ENCODE peak calls at places on chromosomes 12 and 14, in ten cellular contexts. P is NCI-H1105; V is myocyte; L is ELF-1; B is nephron progenitor cell; C is posterior cingulate gyrus; W is astrocyte of the spinal cord; J is CD8-positive, alpha-beta T cell; Y is DMS79 treated with DMSO at 0.1 percent for 48 hours; H is H9. X is an unnamed sample.

GRCh38 chr12:108519558-108519957 is 4.5 kb downstream of the FICD start:
- DNase-seq in P (no peak), V (no peak), L (peak), B (no peak), C (no peak), W (no peak), J (no peak), Y (no peak), H (peak), X (no peak)

GRCh38 chr12:47504775-47505446 is 200.9 kb downstream of the RPAP3 start:
- DNase-seq in P (no peak), V (peak), L (no peak), B (no peak), C (peak), W (peak), J (no peak), Y (no peak), H (no peak), X (no peak)

GRCh38 chr14:99261916-99262787 is 9.8 kb downstream of the BCL11B start:
- DNase-seq in P (no peak), V (no peak), L (no peak), B (no peak), C (peak), W (no peak), J (peak), Y (no peak), H (no peak), X (no peak)

GRCh38 chr12:6267007-6267721 is 43.3 kb upstream of the PLEKHG6 start:
- DNase-seq in P (peak), V (no peak), L (no peak), B (no peak), C (peak), W (no peak), J (no peak), Y (peak), H (no peak), X (no peak)

GRCh38 chr12:89016970-89017778 is 335.1 kb downstream of the DUSP6 start:
- DNase-seq in P (peak), V (peak), L (peak), B (peak), C (peak), W (peak), J (no peak), Y (peak), H (peak), X (no peak)

GRCh38 chr12:106861984-106862894 is 87.8 kb downstream of the RIC8B start:
- DNase-seq in P (no peak), V (no peak), L (no peak), B (no peak), C (no peak), W (peak), J (no peak), Y (no peak), H (no peak), X (no peak)

GRCh38 chr12:110310754-110311153 is 29.7 kb downstream of the ATP2A2 start:
- DNase-seq in P (no peak), V (no peak), L (no peak), B (no peak), C (no peak), W (no peak), J (no peak), Y (no peak), H (no peak), X (no peak)

GRCh38 chr12:6241495-6241894 is 41.3 kb downstream of the CD9 start:
- DNase-seq in P (peak), V (peak), L (no peak), B (no peak), C (peak), W (no peak), J (no peak), Y (peak), H (no peak), X (peak)

GRCh38 chr12:27347779-27348178 is 15.1 kb downstream of the BMAL2 start:
- DNase-seq in P (no peak), V (no peak), L (peak), B (no peak), C (no peak), W (no peak), J (no peak), Y (no peak), H (no peak), X (no peak)

GRCh38 chr12:124759841-124760508 is 103.7 kb downstream of the SCARB1 start:
- DNase-seq in P (no peak), V (no peak), L (no peak), B (no peak), C (no peak), W (no peak), J (no peak), Y (no peak), H (no peak), X (no peak)

GRCh38 chr14:22900088-22900799 is 17.2 kb downstream of the REM2 start:
- DNase-seq in P (peak), V (peak), L (peak), B (peak), C (no peak), W (peak), J (peak), Y (peak), H (peak), X (no peak)

GRCh38 chr14:71266994-71267636 is 359.9 kb downstream of the PCNX1 start:
- DNase-seq in P (no peak), V (no peak), L (no peak), B (no peak), C (no peak), W (peak), J (no peak), Y (no peak), H (no peak), X (no peak)

GRCh38 chr12:87847147-87847546 is 182.1 kb downstream of the C12orf50 start:
- DNase-seq in P (no peak), V (no peak), L (peak), B (no peak), C (no peak), W (no peak), J (no peak), Y (no peak), H (peak), X (no peak)

GRCh38 chr12:114789276-114789675 is 105.3 kb upstream of the TBX3 start:
- DNase-seq in P (no peak), V (no peak), L (no peak), B (no peak), C (no peak), W (no peak), J (no peak), Y (no peak), H (no peak), X (no peak)

GRCh38 chr12:116459011-116459410 is 100.2 kb upstream of the MAP1LC3B2 start:
- DNase-seq in P (no peak), V (no peak), L (no peak), B (no peak), C (peak), W (no peak), J (no peak), Y (no peak), H (no peak), X (no peak)